ENCODE peak calls at places on chromosomes 6 and 20, in eight cellular contexts. One of them, this sample, is unnamed.

GRCh38 chr20:14197097-14197496 is 140.3 kb downstream of the FLRT3 start:
- DNase-seq in transverse colon: no peak
- DNase-seq in H54: no peak
- DNase-seq in SW 1271: no peak
- DNase-seq in Caco-2: no peak
- DNase-seq in astrocyte of the spinal cord: peak
- DNase-seq in A549: no peak
- DNase-seq in kidney tubule cell: peak
- DNase-seq in this sample: no peak

GRCh38 chr6:47147836-47148344 is 105.8 kb upstream of the ADGRF1 start:
- DNase-seq in SW 1271: no peak
- DNase-seq in Caco-2: no peak
- DNase-seq in astrocyte of the spinal cord: no peak
- DNase-seq in H54: no peak
- DNase-seq in kidney tubule cell: no peak
- DNase-seq in A549: no peak
- DNase-seq in transverse colon: no peak
- DNase-seq in this sample: no peak

GRCh38 chr20:60116128-60116909 is 158.1 kb downstream of the CDH26 start:
- DNase-seq in transverse colon: no peak
- DNase-seq in SW 1271: no peak
- DNase-seq in A549: no peak
- DNase-seq in H54: no peak
- DNase-seq in Caco-2: no peak
- DNase-seq in astrocyte of the spinal cord: no peak
- DNase-seq in kidney tubule cell: no peak
- DNase-seq in this sample: no peak

GRCh38 chr6:3977875-3978711 is 100.8 kb downstream of the FAM217A start:
- DNase-seq in kidney tubule cell: peak
- DNase-seq in transverse colon: peak
- DNase-seq in astrocyte of the spinal cord: peak
- DNase-seq in A549: peak
- DNase-seq in SW 1271: peak
- DNase-seq in H54: no peak
- DNase-seq in Caco-2: peak
- DNase-seq in this sample: no peak

GRCh38 chr6:139640911-139641310 is 266.5 kb upstream of the CITED2 start:
- DNase-seq in transverse colon: no peak
- DNase-seq in SW 1271: no peak
- DNase-seq in H54: no peak
- DNase-seq in Caco-2: no peak
- DNase-seq in astrocyte of the spinal cord: no peak
- DNase-seq in kidney tubule cell: no peak
- DNase-seq in A549: no peak
- DNase-seq in this sample: no peak

GRCh38 chr20:31837896-31838397 is 7.5 kb downstream of the FOXS1 start:
- DNase-seq in kidney tubule cell: peak
- DNase-seq in SW 1271: no peak
- DNase-seq in astrocyte of the spinal cord: peak
- DNase-seq in A549: no peak
- DNase-seq in transverse colon: no peak
- DNase-seq in H54: peak
- DNase-seq in Caco-2: no peak
- DNase-seq in this sample: no peak

GRCh38 chr6:137099689-137100398 is 55.1 kb upstream of the IL20RA start:
- DNase-seq in A549: no peak
- DNase-seq in Caco-2: no peak
- DNase-seq in astrocyte of the spinal cord: no peak
- DNase-seq in kidney tubule cell: peak
- DNase-seq in SW 1271: no peak
- DNase-seq in H54: no peak
- DNase-seq in transverse colon: no peak
- DNase-seq in this sample: no peak

GRCh38 chr6:136511921-136512320 is 38.3 kb downstream of the MAP7 start:
- DNase-seq in H54: no peak
- DNase-seq in Caco-2: no peak
- DNase-seq in kidney tubule cell: peak
- DNase-seq in transverse colon: no peak
- DNase-seq in SW 1271: no peak
- DNase-seq in astrocyte of the spinal cord: no peak
- DNase-seq in A549: no peak
- DNase-seq in this sample: no peak

GRCh38 chr20:25696384-25697131 is at the start of gene ZNF337:
- DNase-seq in Caco-2: peak
- DNase-seq in kidney tubule cell: peak
- DNase-seq in SW 1271: peak
- DNase-seq in A549: peak
- DNase-seq in transverse colon: peak
- DNase-seq in H54: peak
- DNase-seq in astrocyte of the spinal cord: peak
- DNase-seq in this sample: peak

GRCh38 chr6:99592900-99593299 is 13.7 kb upstream of the PRDM13 start:
- DNase-seq in H54: no peak
- DNase-seq in kidney tubule cell: no peak
- DNase-seq in Caco-2: no peak
- DNase-seq in A549: no peak
- DNase-seq in transverse colon: no peak
- DNase-seq in SW 1271: no peak
- DNase-seq in astrocyte of the spinal cord: no peak
- DNase-seq in this sample: no peak

GRCh38 chr6:6614096-6614964 is 25.8 kb downstream of the LY86 start:
- DNase-seq in astrocyte of the spinal cord: no peak
- DNase-seq in H54: no peak
- DNase-seq in kidney tubule cell: no peak
- DNase-seq in transverse colon: no peak
- DNase-seq in SW 1271: no peak
- DNase-seq in A549: no peak
- DNase-seq in Caco-2: no peak
- DNase-seq in this sample: no peak

GRCh38 chr6:148242180-148242579 is 100.5 kb upstream of the SASH1 start:
- DNase-seq in kidney tubule cell: no peak
- DNase-seq in transverse colon: no peak
- DNase-seq in astrocyte of the spinal cord: no peak
- DNase-seq in A549: no peak
- DNase-seq in H54: no peak
- DNase-seq in SW 1271: no peak
- DNase-seq in Caco-2: no peak
- DNase-seq in this sample: no peak

GRCh38 chr6:71489736-71490135 is 201.1 kb downstream of the OGFRL1 start:
- DNase-seq in astrocyte of the spinal cord: peak
- DNase-seq in A549: peak
- DNase-seq in transverse colon: no peak
- DNase-seq in Caco-2: peak
- DNase-seq in kidney tubule cell: peak
- DNase-seq in H54: peak
- DNase-seq in SW 1271: peak
- DNase-seq in this sample: no peak

GRCh38 chr6:113004691-113005270 is 657.7 kb downstream of the RFPL4B start:
- DNase-seq in SW 1271: no peak
- DNase-seq in kidney tubule cell: no peak
- DNase-seq in H54: no peak
- DNase-seq in astrocyte of the spinal cord: no peak
- DNase-seq in A549: no peak
- DNase-seq in Caco-2: no peak
- DNase-seq in transverse colon: no peak
- DNase-seq in this sample: no peak

GRCh38 chr6:6684365-6684833 is 95.9 kb downstream of the LY86 start:
- DNase-seq in SW 1271: no peak
- DNase-seq in A549: no peak
- DNase-seq in astrocyte of the spinal cord: no peak
- DNase-seq in transverse colon: no peak
- DNase-seq in Caco-2: no peak
- DNase-seq in H54: no peak
- DNase-seq in kidney tubule cell: peak
- DNase-seq in this sample: no peak

GRCh38 chr20:6575912-6576391 is 191.5 kb upstream of the BMP2 start:
- DNase-seq in Caco-2: peak
- DNase-seq in kidney tubule cell: peak
- DNase-seq in astrocyte of the spinal cord: peak
- DNase-seq in SW 1271: peak
- DNase-seq in transverse colon: no peak
- DNase-seq in A549: no peak
- DNase-seq in H54: no peak
- DNase-seq in this sample: no peak

This sample was measured in keratinocyte.